ENCODE peak calls at places on chromosome 14, in five cellular contexts. R, F, P, S and J are unnamed samples.
A peak's percentile ranks its signal among the peaks of the same experiment; 100 is the strongest.

GRCh38 chr14:50714452-50715073 is 46.5 kb upstream of the SAV1 start:
- DNase-seq in R (peak; percentile 9), F (no peak), P (peak; percentile 1), S (no peak), J (no peak)

GRCh38 chr14:102295301-102295700 is 9.7 kb downstream of the MOK start:
- DNase-seq in R (no peak), F (no peak), P (no peak), S (no peak), J (no peak)

GRCh38 chr14:61569783-61570182 is 125.5 kb upstream of the HIF1A start:
- DNase-seq in R (no peak), F (no peak), P (no peak), S (peak; percentile 51), J (peak; percentile 53)

GRCh38 chr14:60327447-60328331 is 78.7 kb downstream of the PPM1A start:
- DNase-seq in R (no peak), F (peak; percentile 49), P (no peak), S (peak; percentile 18), J (no peak)

GRCh38 chr14:103897075-103897947 is 30.9 kb upstream of the TDRD9 start:
- DNase-seq in R (no peak), F (no peak), P (no peak), S (peak; percentile 49), J (no peak)

GRCh38 chr14:62002636-62003035 is 240.4 kb downstream of the SNAPC1 start:
- DNase-seq in R (no peak), F (no peak), P (no peak), S (no peak), J (no peak)

GRCh38 chr14:47270715-47271114 is 404.7 kb downstream of the MDGA2 start:
- DNase-seq in R (no peak), F (no peak), P (no peak), S (no peak), J (no peak)

GRCh38 chr14:93006484-93007128 is 83.7 kb downstream of the CHGA start:
- DNase-seq in R (no peak), F (no peak), P (no peak), S (no peak), J (no peak)

GRCh38 chr14:95758331-95758730 is 44.4 kb upstream of the TCL1A start:
- DNase-seq in R (no peak), F (no peak), P (no peak), S (no peak), J (no peak)

GRCh38 chr14:101844219-101844618 is 82.7 kb downstream of the PPP2R5C start:
- DNase-seq in R (no peak), F (no peak), P (no peak), S (peak; percentile 54), J (no peak)

GRCh38 chr14:105876158-105876557 is 349.8 kb downstream of the TMEM121 start:
- DNase-seq in R (no peak), F (no peak), P (no peak), S (no peak), J (peak; percentile 10)

GRCh38 chr14:98684486-98684885 is 587.5 kb downstream of the BCL11B start:
- DNase-seq in R (no peak), F (no peak), P (no peak), S (no peak), J (no peak)

GRCh38 chr14:73476451-73476905 is 14.3 kb upstream of the RIOX1 start:
- DNase-seq in R (no peak), F (no peak), P (no peak), S (no peak), J (no peak)

GRCh38 chr14:38716871-38717270 is 386.2 kb downstream of the SEC23A start:
- DNase-seq in R (no peak), F (no peak), P (no peak), S (no peak), J (no peak)

GRCh38 chr14:25537846-25538455 is 488.0 kb upstream of the STXBP6 start:
- DNase-seq in R (peak; percentile 29), F (no peak), P (peak; percentile 30), S (no peak), J (no peak)

GRCh38 chr14:89681086-89682018 is 264.3 kb upstream of the FOXN3 start:
- DNase-seq in R (no peak), F (no peak), P (no peak), S (no peak), J (no peak)

GRCh38 chr14:50062438-50063039 is 53.8 kb downstream of the VCPKMT start:
- DNase-seq in R (peak; percentile 80), F (peak; percentile 91), P (no peak), S (no peak), J (no peak)

GRCh38 chr14:99517643-99518381 is 36.6 kb downstream of the CCNK start:
- DNase-seq in R (no peak), F (no peak), P (no peak), S (peak; percentile 16), J (no peak)

GRCh38 chr14:51527073-51527472 is 124.6 kb upstream of the FRMD6 start:
- DNase-seq in R (no peak), F (no peak), P (no peak), S (no peak), J (no peak)

GRCh38 chr14:99320105-99320572 is 48.1 kb upstream of the BCL11B start:
- DNase-seq in R (peak; percentile 84), F (peak; percentile 78), P (peak; percentile 39), S (no peak), J (no peak)

GRCh38 chr14:100486025-100486828 is 101.0 kb downstream of the BEGAIN start:
- DNase-seq in R (peak; percentile 67), F (peak; percentile 71), P (peak; percentile 49), S (peak; percentile 52), J (no peak)

GRCh38 chr14:72558721-72559120 is 335.2 kb downstream of the DPF3 start:
- DNase-seq in R (no peak), F (no peak), P (no peak), S (no peak), J (no peak)

GRCh38 chr14:100554082-100554677 is 33.0 kb downstream of the BEGAIN start:
- DNase-seq in R (peak; percentile 84), F (no peak), P (no peak), S (peak; percentile 64), J (no peak)

GRCh38 chr14:48936352-48936751 is 649.8 kb downstream of the RPS29 start:
- DNase-seq in R (no peak), F (no peak), P (no peak), S (no peak), J (no peak)

GRCh38 chr14:80304125-80304766 is 92.9 kb upstream of the DIO2 start:
- DNase-seq in R (no peak), F (no peak), P (no peak), S (no peak), J (no peak)

GRCh38 chr14:66974397-66975025 is 214.7 kb upstream of the GARIN2 start:
- DNase-seq in R (no peak), F (no peak), P (no peak), S (no peak), J (no peak)

GRCh38 chr14:27184371-27184901 is 586.6 kb upstream of the NOVA1 start:
- DNase-seq in R (no peak), F (no peak), P (no peak), S (no peak), J (no peak)

DNA sequence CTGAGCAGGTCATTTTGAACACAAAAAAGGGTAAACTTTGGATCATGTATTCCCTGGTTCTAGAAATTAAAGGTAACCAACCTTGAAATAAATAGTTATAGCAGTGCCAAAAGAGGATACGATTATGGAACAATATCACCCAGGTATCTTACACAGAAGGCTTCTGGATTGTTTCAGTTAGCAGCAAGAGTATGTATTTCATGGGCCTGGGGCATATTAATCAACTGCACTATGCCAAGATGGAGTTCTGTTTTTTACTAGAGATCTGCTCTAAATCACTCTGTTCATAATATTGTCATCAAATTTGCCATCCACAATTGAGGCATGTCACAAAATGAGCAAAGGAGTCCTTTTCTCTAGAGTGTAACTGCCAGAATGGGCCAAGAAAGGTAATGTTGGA is 357.1 kb downstream of the RAD51B start:
- DNase-seq in R (no peak), F (no peak), P (no peak), S (no peak), J (no peak)
- H3K4me1 ChIP-seq in R (no peaks in the 10 kb centered on the region), F (no peaks in the 10 kb centered on the region), P (no peaks in the 10 kb centered on the region), S (no peaks in the 10 kb centered on the region), J (peaks cover 12% of the 10 kb centered on the region)

GRCh38 chr14:76962303-76962660 is 66.2 kb downstream of the IRF2BPL start:
- DNase-seq in R (no peak), F (no peak), P (no peak), S (peak; percentile 14), J (no peak)
- H3K4me1 ChIP-seq in R (peaks cover 47% of the 10 kb centered on the region), F (peaks cover 58% of the 10 kb centered on the region), P (peaks cover 22% of the 10 kb centered on the region), S (peaks cover 26% of the 10 kb centered on the region), J (no peaks in the 10 kb centered on the region)

DNA sequence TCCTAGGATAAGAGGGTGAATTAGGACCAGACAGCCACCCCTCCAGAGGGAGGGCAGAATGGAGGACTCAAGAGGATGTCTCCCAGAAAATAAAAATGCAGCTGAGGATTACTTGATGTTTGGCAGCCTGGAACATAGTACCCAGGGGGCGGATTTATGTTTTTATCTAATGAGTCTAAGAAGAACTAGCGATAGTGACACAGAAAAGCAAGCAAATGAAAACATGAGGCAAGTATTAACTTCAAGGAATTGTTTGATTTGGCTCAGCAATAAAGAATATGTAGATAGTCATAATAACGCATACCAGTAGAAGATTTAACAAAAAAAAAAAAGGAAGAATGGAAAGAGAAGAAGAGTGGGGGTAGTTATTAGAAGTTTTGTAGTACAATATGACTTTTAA is 10.0 kb upstream of the SLC7A8 start:
- DNase-seq in R (no peak), F (no peak), P (no peak), S (no peak), J (no peak)
- H3K4me1 ChIP-seq in R (no peaks in the 10 kb centered on the region), F (no peaks in the 10 kb centered on the region), P (no peaks in the 10 kb centered on the region), S (no peaks in the 10 kb centered on the region), J (no peaks in the 10 kb centered on the region)

GRCh38 chr14:68247867-68248266 is 428.3 kb downstream of the RAD51B start:
- DNase-seq in R (no peak), F (no peak), P (no peak), S (no peak), J (no peak)

GRCh38 chr14:68250950-68251765 is 431.6 kb downstream of the RAD51B start:
- DNase-seq in R (no peak), F (no peak), P (no peak), S (no peak), J (no peak)

GRCh38 chr14:68251766-68252100 is 432.2 kb downstream of the RAD51B start:
- DNase-seq in R (no peak), F (no peak), P (no peak), S (no peak), J (no peak)

GRCh38 chr14:68248481-68249255 is 429.1 kb downstream of the RAD51B start:
- DNase-seq in R (no peak), F (no peak), P (peak; percentile 43), S (no peak), J (peak; percentile 69)

DNA sequence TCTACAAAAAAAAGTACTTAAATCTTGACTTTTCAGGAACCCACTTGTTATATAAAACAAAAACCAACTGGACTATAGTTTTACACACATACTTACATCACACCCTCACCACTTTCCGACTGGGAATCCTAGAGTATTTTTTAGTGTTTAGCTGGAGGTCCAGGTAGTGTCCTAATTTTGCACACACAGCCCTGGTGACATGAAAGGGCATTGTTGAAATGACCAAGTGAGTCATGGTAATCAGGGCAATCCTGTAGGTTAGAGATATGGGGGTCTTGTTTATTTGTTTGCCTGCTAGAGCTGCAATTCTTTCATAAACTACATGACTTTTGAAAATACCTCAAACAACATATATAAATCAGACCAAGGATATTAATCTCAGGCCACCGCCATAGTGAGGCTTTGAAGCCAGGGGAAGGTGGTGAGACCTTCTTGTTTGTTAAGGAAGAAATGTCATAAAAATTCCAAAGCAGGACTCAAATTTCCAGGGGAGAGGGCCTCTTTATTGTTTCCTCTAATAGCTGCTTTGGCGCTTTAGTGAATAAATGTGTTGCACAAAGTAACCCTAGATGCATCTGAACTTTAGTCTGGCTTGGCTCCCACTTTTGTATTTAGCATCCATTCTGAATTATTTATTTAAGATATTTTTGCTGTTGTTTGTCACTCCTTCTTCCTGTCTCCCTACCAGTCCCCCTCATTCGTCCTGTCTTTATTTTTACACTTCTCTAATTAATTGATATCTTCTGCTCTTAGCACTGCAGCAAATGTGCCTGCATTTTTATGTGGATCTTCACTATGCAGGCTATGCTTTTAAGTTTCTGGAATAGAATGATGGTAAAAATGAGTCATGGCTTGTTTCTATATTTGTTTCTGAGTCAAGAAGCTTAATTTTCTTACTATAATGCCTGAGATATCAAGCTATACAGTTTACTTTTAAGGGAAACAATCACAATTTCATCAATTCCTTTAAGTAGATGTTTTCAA is 430.2 kb downstream of the RAD51B start:
- DNase-seq in R (no peak), F (no peak), P (no peak), S (no peak), J (no peak)
- H3K4me1 ChIP-seq in R (peaks cover 33% of the 10 kb centered on the region), F (peaks cover 15% of the 10 kb centered on the region), P (peaks cover 2% of the 10 kb centered on the region), S (peaks cover 70% of the 10 kb centered on the region), J (peaks cover 75% of the 10 kb centered on the region)